ENCODE peak calls at places on chromosome 5, in nine cellular contexts. P, N, M, Z, A, Y, W, B and T are unnamed samples.

GRCh38 chr5:25362799-25363198 is 718.0 kb upstream of the CDH10 start:
- DNase-seq in P (no peak), N (no peak), M (no peak), Z (no peak), A (no peak), Y (no peak), W (no peak), B (no peak), T (no peak)

GRCh38 chr5:142981886-142982820 is 212.0 kb downstream of the ARHGAP26 start:
- DNase-seq in P (no peak), N (peak), M (peak), Z (peak), A (peak), Y (no peak), W (peak), B (peak), T (no peak)

GRCh38 chr5:61450170-61450815 is 118.2 kb downstream of the ZSWIM6 start:
- DNase-seq in P (no peak), N (peak), M (no peak), Z (no peak), A (peak), Y (no peak), W (no peak), B (peak), T (no peak)

GRCh38 chr5:146071171-146071570 is 34.2 kb downstream of the PLAC8L1 start:
- DNase-seq in P (no peak), N (no peak), M (no peak), Z (no peak), A (no peak), Y (no peak), W (no peak), B (no peak), T (no peak)

GRCh38 chr5:103573411-103573810 is 10.8 kb upstream of the NUDT12 start:
- DNase-seq in P (no peak), N (no peak), M (no peak), Z (peak), A (no peak), Y (no peak), W (no peak), B (no peak), T (no peak)

GRCh38 chr5:122200456-122200855 is 71.1 kb downstream of the ZNF474 start:
- DNase-seq in P (no peak), N (no peak), M (no peak), Z (no peak), A (no peak), Y (no peak), W (no peak), B (no peak), T (no peak)

GRCh38 chr5:171945066-171945465 is 61.4 kb downstream of the FBXW11 start:
- DNase-seq in P (no peak), N (no peak), M (no peak), Z (no peak), A (no peak), Y (no peak), W (no peak), B (no peak), T (no peak)

GRCh38 chr5:114243281-114243982 is 118.4 kb upstream of the KCNN2 start:
- DNase-seq in P (no peak), N (peak), M (no peak), Z (no peak), A (peak), Y (no peak), W (no peak), B (no peak), T (no peak)

GRCh38 chr5:170070556-170071412 is 34.9 kb upstream of the FOXI1 start:
- DNase-seq in P (peak), N (peak), M (peak), Z (peak), A (peak), Y (peak), W (no peak), B (peak), T (no peak)

GRCh38 chr5:125276121-125276520 is 529.7 kb upstream of the ZNF608 start:
- DNase-seq in P (no peak), N (no peak), M (peak), Z (no peak), A (no peak), Y (no peak), W (no peak), B (no peak), T (no peak)

GRCh38 chr5:96896806-96897205 is 20.5 kb downstream of the ERAP2 start:
- DNase-seq in P (no peak), N (no peak), M (no peak), Z (no peak), A (no peak), Y (no peak), W (no peak), B (no peak), T (no peak)

GRCh38 chr5:156142867-156143266 is 184.1 kb upstream of the SGCD start:
- DNase-seq in P (no peak), N (no peak), M (no peak), Z (no peak), A (no peak), Y (no peak), W (no peak), B (no peak), T (no peak)

GRCh38 chr5:32311404-32312193 is 1.1 kb downstream of the MTMR12 start:
- DNase-seq in P (no peak), N (no peak), M (no peak), Z (peak), A (no peak), Y (no peak), W (no peak), B (no peak), T (no peak)

GRCh38 chr5:119179857-119180641 is 109.2 kb downstream of the DMXL1 start:
- DNase-seq in P (no peak), N (peak), M (no peak), Z (no peak), A (peak), Y (no peak), W (no peak), B (no peak), T (no peak)

GRCh38 chr5:173202266-173202875 is 32.6 kb downstream of the NKX2-5 start:
- DNase-seq in P (no peak), N (no peak), M (no peak), Z (no peak), A (no peak), Y (no peak), W (no peak), B (no peak), T (no peak)

GRCh38 chr5:179141867-179142266 is 81.7 kb downstream of the ZNF354C start:
- DNase-seq in P (no peak), N (no peak), M (no peak), Z (no peak), A (no peak), Y (no peak), W (no peak), B (no peak), T (no peak)

GRCh38 chr5:55821731-55822512 is 29.2 kb upstream of the IL31RA start:
- DNase-seq in P (no peak), N (peak), M (no peak), Z (peak), A (peak), Y (no peak), W (no peak), B (no peak), T (no peak)

GRCh38 chr5:7321724-7322123 is 74.2 kb upstream of the ADCY2 start:
- DNase-seq in P (no peak), N (peak), M (no peak), Z (no peak), A (peak), Y (no peak), W (no peak), B (peak), T (no peak)

GRCh38 chr5:32390819-32391591 is 53.5 kb downstream of the ZFR start:
- DNase-seq in P (no peak), N (peak), M (no peak), Z (no peak), A (peak), Y (no peak), W (no peak), B (peak), T (no peak)

GRCh38 chr5:158514353-158514960 is 585.3 kb downstream of the EBF1 start:
- DNase-seq in P (no peak), N (peak), M (no peak), Z (no peak), A (peak), Y (no peak), W (no peak), B (no peak), T (no peak)

GRCh38 chr5:122192883-122193496 is 63.6 kb downstream of the ZNF474 start:
- DNase-seq in P (peak), N (peak), M (peak), Z (peak), A (peak), Y (no peak), W (no peak), B (no peak), T (no peak)

GRCh38 chr5:34656001-34656699 is at the start of gene RAI14:
- DNase-seq in P (peak), N (peak), M (peak), Z (peak), A (peak), Y (no peak), W (peak), B (peak), T (peak)

GRCh38 chr5:143054480-143054941 is 284.3 kb downstream of the ARHGAP26 start:
- DNase-seq in P (no peak), N (no peak), M (no peak), Z (no peak), A (peak), Y (no peak), W (no peak), B (no peak), T (no peak)

GRCh38 chr5:122415481-122416120 is 103.6 kb downstream of the SNCAIP start:
- DNase-seq in P (peak), N (peak), M (peak), Z (peak), A (peak), Y (no peak), W (no peak), B (no peak), T (no peak)

GRCh38 chr5:37272564-37272963 is 23.4 kb upstream of the CPLANE1 start:
- DNase-seq in P (no peak), N (peak), M (no peak), Z (peak), A (peak), Y (no peak), W (peak), B (no peak), T (no peak)

GRCh38 chr5:93349613-93350012 is 231.4 kb downstream of the NR2F1-AS1 start:
- DNase-seq in P (no peak), N (peak), M (no peak), Z (no peak), A (peak), Y (no peak), W (no peak), B (no peak), T (no peak)

GRCh38 chr5:72816297-72817075 is at the start of gene TNPO1:
- DNase-seq in P (peak), N (peak), M (peak), Z (peak), A (peak), Y (peak), W (peak), B (peak), T (peak)

GRCh38 chr5:38809388-38810359 is 36.1 kb upstream of the OSMR start:
- DNase-seq in P (peak), N (peak), M (peak), Z (peak), A (peak), Y (peak), W (peak), B (peak), T (peak)

GRCh38 chr5:16508730-16509531 is 43.3 kb upstream of the ZNF622 start:
- DNase-seq in P (peak), N (no peak), M (no peak), Z (peak), A (no peak), Y (no peak), W (peak), B (no peak), T (no peak)

GRCh38 chr5:179610109-179610902 is 13.2 kb downstream of the HNRNPH1 start:
- DNase-seq in P (no peak), N (no peak), M (no peak), Z (no peak), A (no peak), Y (no peak), W (no peak), B (no peak), T (no peak)

GRCh38 chr5:151024440-151024839 is 4.0 kb downstream of the GPX3 start:
- DNase-seq in P (no peak), N (no peak), M (no peak), Z (no peak), A (no peak), Y (no peak), W (no peak), B (no peak), T (no peak)

GRCh38 chr5:62689599-62690368 is 111.2 kb downstream of the LRRC70 start:
- DNase-seq in P (no peak), N (no peak), M (no peak), Z (no peak), A (no peak), Y (no peak), W (no peak), B (no peak), T (no peak)

GRCh38 chr5:31640024-31640423 is 1.1 kb downstream of the PDZD2 start:
- DNase-seq in P (no peak), N (no peak), M (no peak), Z (peak), A (no peak), Y (no peak), W (peak), B (no peak), T (no peak)

GRCh38 chr5:82603280-82603987 is 325.3 kb upstream of the RPS23 start:
- DNase-seq in P (no peak), N (no peak), M (no peak), Z (no peak), A (no peak), Y (no peak), W (no peak), B (no peak), T (no peak)

GRCh38 chr5:169904059-169904458 is 76.2 kb downstream of the INSYN2B start:
- DNase-seq in P (no peak), N (peak), M (no peak), Z (no peak), A (peak), Y (no peak), W (no peak), B (peak), T (no peak)

GRCh38 chr5:171863928-171864327 is 78.3 kb downstream of the SMIM23 start:
- DNase-seq in P (no peak), N (peak), M (no peak), Z (no peak), A (peak), Y (no peak), W (no peak), B (no peak), T (no peak)

DNA sequence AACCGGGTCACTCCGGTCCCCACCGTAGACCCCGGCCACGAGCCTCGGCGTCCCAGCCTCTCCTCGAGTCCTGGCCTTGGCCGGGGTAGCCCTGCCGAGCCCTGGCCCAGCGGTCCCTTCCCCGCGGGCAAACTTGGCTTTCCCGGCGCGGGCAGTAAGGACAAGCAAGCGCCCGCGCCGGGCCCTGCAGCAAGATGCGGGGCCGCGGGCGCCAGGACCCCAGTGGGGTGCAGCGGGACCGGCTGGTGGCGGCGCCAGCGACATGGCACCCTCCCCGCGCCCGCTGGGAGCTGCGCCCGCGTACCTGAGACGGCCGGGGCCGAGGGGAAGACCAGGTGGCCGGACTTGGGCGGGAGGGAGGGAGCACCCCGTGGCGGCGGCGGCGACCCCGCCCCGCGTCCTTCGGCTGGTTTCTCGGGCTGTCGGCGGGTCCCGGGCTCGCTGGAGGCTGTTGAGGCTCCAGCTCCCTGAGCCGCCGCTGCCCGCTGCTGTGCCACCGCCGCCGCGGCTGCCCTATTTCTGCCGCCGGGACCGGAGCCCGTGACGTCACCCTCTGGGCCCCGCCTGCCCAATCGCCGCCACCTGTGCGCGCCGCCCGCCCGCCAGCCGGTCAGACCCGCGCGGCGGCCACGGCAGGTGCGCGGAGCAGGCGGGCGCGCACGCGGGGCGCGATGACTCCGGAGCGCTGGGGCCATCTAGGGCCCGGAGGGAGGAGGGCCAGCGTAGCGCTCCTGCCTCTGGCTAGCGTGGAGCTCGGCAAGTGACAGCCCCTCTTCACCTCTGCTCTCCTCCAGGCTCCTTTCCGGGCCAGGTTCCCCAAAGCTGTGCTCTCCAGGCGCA is at the start of gene FSTL4:
- DNase-seq in P (peak), N (no peak), M (peak), Z (peak), A (no peak), Y (no peak), W (no peak), B (no peak), T (no peak)
- TF ChIP-seq CTCF in P (no peak), N (no peak), M (peak), Z (no peak), A (no peak), Y (no peak), W (no peak), B (no peak), T (no peak)

GRCh38 chr5:64341340-64341739 is 164.5 kb upstream of the RGS7BP start:
- DNase-seq in P (no peak), N (no peak), M (no peak), Z (no peak), A (no peak), Y (no peak), W (no peak), B (no peak), T (no peak)

GRCh38 chr5:64344501-64344900 is 161.3 kb upstream of the RGS7BP start:
- DNase-seq in P (no peak), N (no peak), M (no peak), Z (no peak), A (no peak), Y (no peak), W (no peak), B (no peak), T (no peak)

DNA sequence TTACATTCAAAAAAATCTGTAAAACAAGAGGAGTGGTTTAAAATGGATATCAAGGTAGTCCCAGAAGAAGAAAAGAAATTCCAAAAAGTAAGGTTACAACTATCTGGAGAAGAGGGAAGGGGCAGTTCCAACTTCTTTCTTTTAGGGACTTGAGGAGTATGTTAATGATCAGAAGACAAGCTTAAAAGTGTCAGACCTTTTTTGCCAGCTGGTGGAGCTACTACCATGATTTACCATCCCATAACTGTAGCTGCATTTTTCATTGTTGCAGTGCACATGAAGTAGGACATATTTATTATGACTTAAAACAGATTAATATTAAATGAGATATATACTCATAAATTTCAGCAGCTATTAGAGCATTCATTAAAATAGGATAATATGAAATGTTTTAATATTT is 158.5 kb upstream of the RGS7BP start:
- DNase-seq in P (no peak), N (no peak), M (no peak), Z (peak), A (no peak), Y (no peak), W (no peak), B (no peak), T (no peak)
- TF ChIP-seq CTCF in P (no peak), N (no peak), M (no peak), Z (peak), A (no peak), Y (no peak), W (no peak), B (no peak), T (no peak)

GRCh38 chr5:132293992-132294727 is at the start of gene SLC22A4:
- DNase-seq in P (peak), N (peak), M (peak), Z (peak), A (peak), Y (peak), W (peak), B (peak), T (peak)

GRCh38 chr5:132294728-132295504 is 722 bp downstream of the SLC22A4 start:
- DNase-seq in P (peak), N (peak), M (peak), Z (peak), A (peak), Y (peak), W (peak), B (peak), T (peak)

GRCh38 chr5:132291026-132291425 is 3.2 kb upstream of the SLC22A4 start:
- DNase-seq in P (no peak), N (no peak), M (no peak), Z (no peak), A (no peak), Y (no peak), W (peak), B (no peak), T (no peak)

GRCh38 chr5:132295505-132296411 is 1.6 kb downstream of the SLC22A4 start:
- DNase-seq in P (no peak), N (no peak), M (no peak), Z (no peak), A (no peak), Y (no peak), W (peak), B (no peak), T (no peak)

DNA sequence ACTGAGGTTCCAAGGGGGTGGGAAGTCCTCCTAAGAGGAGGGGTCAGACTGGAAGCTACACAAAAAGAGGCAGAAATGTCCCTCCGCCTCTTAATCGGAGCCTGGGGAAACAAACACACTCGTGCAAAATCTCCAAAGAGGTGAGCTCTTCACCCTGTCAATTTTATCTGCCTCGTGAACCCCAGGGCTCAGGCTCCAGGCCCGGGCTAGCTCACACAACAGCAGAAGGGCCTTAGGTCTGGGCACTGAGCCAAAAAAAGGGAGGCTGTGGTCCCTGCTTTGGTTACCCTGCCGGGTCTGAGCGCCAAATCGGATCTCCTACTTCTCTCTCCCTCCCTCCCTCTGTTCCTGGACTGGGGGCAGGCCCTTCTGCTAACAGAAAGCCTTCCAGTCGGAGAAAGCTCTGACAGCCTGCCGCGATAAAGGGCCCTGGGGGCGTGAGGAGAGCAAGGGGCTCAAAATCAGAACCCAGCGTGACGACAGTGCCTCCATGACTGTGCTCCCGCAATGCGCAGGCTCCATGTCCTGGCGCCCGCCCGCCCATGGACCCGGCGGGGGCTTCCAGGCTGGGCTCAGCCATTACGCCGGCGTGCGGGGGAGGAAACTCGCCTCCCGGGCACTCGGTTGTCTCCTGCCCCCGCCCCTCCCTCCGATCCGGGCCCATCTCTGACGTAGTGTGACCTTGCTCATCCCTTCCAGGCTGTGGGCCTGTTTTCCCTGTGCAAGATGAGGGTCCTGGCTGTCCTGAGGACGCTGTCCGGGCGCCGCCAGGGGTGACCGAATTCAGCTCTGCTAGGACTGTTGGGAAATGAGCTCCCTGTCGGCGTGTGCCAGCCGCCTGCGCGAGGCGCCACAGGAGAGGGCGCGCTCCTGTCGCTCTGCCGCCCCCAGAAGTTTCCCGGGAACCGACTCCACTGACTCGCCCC is 865 bp upstream of the SLC22A4 start:
- DNase-seq in P (peak), N (peak), M (peak), Z (peak), A (peak), Y (peak), W (peak), B (peak), T (peak)
- TF ChIP-seq CTCF in P (no peak), N (peak), M (peak), Z (no peak), A (no peak), Y (no peak), W (no peak), B (peak), T (no peak)

GRCh38 chr5:12023614-12024241 is 119.5 kb upstream of the CTNND2 start:
- DNase-seq in P (peak), N (peak), M (peak), Z (peak), A (peak), Y (no peak), W (no peak), B (no peak), T (no peak)
- TF ChIP-seq CTCF in P (peak), N (peak), M (peak), Z (peak), A (peak), Y (peak), W (no peak), B (peak), T (no peak)

GRCh38 chr5:24110019-24110615 is 534.7 kb downstream of the CDH10 start:
- DNase-seq in P (no peak), N (peak), M (no peak), Z (peak), A (peak), Y (no peak), W (no peak), B (no peak), T (no peak)
- TF ChIP-seq CTCF in P (peak), N (peak), M (peak), Z (peak), A (peak), Y (no peak), W (no peak), B (peak), T (no peak)